ENCODE peak calls at places on chromosomes 3 and 15, in six cellular contexts. S is lower lobe of right lung; G is IMR-90; R is cardiac muscle cell; O is CD8-positive, alpha-beta T cell; W is mammary epithelial cell. P is an unnamed sample. For H3K4me1, the result is how much of the 10 kb centered on the place peaks cover.

GRCh38 chr3:159773706-159774105 is 214.9 kb upstream of the IL12A start:
- DNase-seq in S (no peak), G (no peak), R (no peak), O (no peak), W (no peak), P (no peak)

GRCh38 chr3:29185706-29186105 is 95.2 kb upstream of the RBMS3 start:
- DNase-seq in S (no peak), G (peak), R (no peak), O (no peak), W (peak), P (no peak)

GRCh38 chr3:25173610-25174009 is 254.5 kb upstream of the RARB start:
- DNase-seq in S (no peak), G (no peak), R (no peak), O (no peak), W (no peak), P (no peak)

GRCh38 chr15:90338483-90338980 is 13.6 kb upstream of the ZNF774 start:
- DNase-seq in S (no peak), G (no peak), R (no peak), O (no peak), W (no peak), P (no peak)

GRCh38 chr3:108345492-108346205 is 49.3 kb downstream of the HHLA2 start:
- DNase-seq in S (no peak), G (peak), R (no peak), O (no peak), W (no peak), P (no peak)

GRCh38 chr15:70064441-70064840 is 33.3 kb downstream of the TLE3 start:
- DNase-seq in S (peak), G (peak), R (no peak), O (no peak), W (no peak), P (no peak)

GRCh38 chr3:8970971-8971589 is 7.8 kb upstream of the RAD18 start:
- DNase-seq in S (no peak), G (peak), R (peak), O (peak), W (peak), P (peak)

GRCh38 chr15:77599899-77600298 is 32.8 kb downstream of the LINGO1 start:
- DNase-seq in S (no peak), G (peak), R (peak), O (no peak), W (no peak), P (no peak)

GRCh38 chr3:99172736-99173657 is 271.5 kb upstream of the DCBLD2 start:
- DNase-seq in S (no peak), G (peak), R (peak), O (no peak), W (peak), P (peak)

GRCh38 chr15:67107014-67107812 is 41.8 kb downstream of the SMAD3 start:
- DNase-seq in S (peak), G (peak), R (no peak), O (no peak), W (peak), P (peak)

GRCh38 chr15:82058517-82059204 is 12.8 kb upstream of the MEX3B start:
- DNase-seq in S (no peak), G (no peak), R (no peak), O (no peak), W (no peak), P (no peak)

GRCh38 chr3:129005526-129006303 is 4.6 kb downstream of the EFCC1 start:
- DNase-seq in S (peak), G (peak), R (no peak), O (no peak), W (no peak), P (no peak)

GRCh38 chr15:80523746-80524145 is 119.6 kb downstream of the ARNT2 start:
- DNase-seq in S (no peak), G (peak), R (no peak), O (no peak), W (no peak), P (no peak)

DNA sequence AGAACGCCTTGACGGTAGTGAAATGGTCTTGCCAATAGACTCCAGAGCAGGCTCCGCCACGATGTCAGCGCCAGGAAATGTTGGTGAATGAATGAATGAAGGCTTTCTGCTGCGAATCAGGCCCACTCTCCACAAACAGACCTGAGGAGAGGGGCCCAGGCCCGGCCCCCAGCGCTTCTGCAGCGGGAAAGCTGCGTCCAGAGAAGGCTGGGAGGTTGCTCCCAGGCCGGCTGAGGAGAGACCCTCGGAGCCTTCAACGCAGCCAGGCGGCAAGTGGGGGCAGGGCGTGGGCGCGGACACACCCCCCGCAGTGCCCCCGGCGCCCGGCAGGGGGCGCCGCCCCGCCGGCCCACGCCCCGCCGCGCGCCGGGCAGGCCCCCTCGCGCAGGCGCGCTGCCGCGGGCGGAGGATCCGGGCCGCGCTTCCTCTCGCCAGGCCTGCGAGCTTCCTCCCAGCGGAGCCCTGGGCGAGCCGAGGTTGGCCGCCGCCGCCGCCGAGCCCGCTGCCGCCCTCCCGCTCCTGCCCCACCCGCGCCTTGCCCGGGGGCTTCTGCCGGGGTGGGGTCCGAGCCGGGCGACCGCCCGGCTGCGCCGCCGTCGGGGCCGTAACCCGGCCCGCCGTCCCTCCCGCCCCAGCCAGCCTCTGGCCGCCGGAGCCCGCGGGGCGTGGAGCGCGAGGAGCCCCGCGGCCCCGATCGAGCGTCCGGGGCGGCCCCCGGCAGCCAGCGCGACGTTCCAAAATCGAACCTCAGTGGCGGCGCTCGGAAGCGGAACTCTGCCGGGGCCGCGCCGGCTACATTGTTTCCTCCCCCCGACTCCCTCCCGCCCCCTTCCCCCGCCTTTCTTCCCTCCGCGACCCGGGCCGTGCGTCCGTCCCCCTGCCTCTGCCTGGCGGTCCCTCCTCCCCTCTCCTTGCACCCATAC is at the start of gene CSK:
- DNase-seq in S (peak), G (peak), R (peak), O (peak), W (peak), P (peak)
- TF ChIP-seq CTCF in S (peak), G (peak), R (peak), O (peak), W (peak), P (peak)

GRCh38 chr3:172150896-172151295 is 111.5 kb downstream of the FNDC3B start:
- DNase-seq in S (no peak), G (no peak), R (no peak), O (no peak), W (no peak), P (no peak)

GRCh38 chr3:172152869-172153268 is 113.5 kb downstream of the FNDC3B start:
- DNase-seq in S (no peak), G (peak), R (no peak), O (no peak), W (no peak), P (no peak)

GRCh38 chr3:172150268-172150667 is 110.9 kb downstream of the FNDC3B start:
- DNase-seq in S (no peak), G (no peak), R (no peak), O (no peak), W (no peak), P (no peak)

GRCh38 chr3:172152294-172152649 is 112.9 kb downstream of the FNDC3B start:
- DNase-seq in S (no peak), G (no peak), R (no peak), O (no peak), W (no peak), P (no peak)

GRCh38 chr3:172151610-172152293 is 112.4 kb downstream of the FNDC3B start:
- DNase-seq in S (no peak), G (no peak), R (no peak), O (no peak), W (no peak), P (no peak)
- H3K4me1 ChIP-seq in S (half or more), G (under half), R (half or more), O (under half), W (half or more), P (under half)

GRCh38 chr15:74788042-74788715 is 6.3 kb downstream of the CSK start:
- DNase-seq in S (no peak), G (no peak), R (no peak), O (no peak), W (no peak), P (no peak)
- H3K27ac ChIP-seq in S (peak), G (no peak), R (no peak), O (peak), W (no peak), P (no peak)

GRCh38 chr3:175121225-175121624 is 262.1 kb downstream of the NAALADL2 start:
- DNase-seq in S (no peak), G (no peak), R (no peak), O (no peak), W (peak), P (no peak)
- TF ChIP-seq CTCF in S (peak), G (peak), R (peak), O (no peak), W (peak), P (peak)

GRCh38 chr3:58045084-58045483 is 36.9 kb downstream of the FLNB start:
- DNase-seq in S (no peak), G (no peak), R (no peak), O (no peak), W (no peak), P (no peak)
- H3K4me1 ChIP-seq in S (half or more), G (under half), R (under half), O (under half), W (half or more), P (under half)

DNA sequence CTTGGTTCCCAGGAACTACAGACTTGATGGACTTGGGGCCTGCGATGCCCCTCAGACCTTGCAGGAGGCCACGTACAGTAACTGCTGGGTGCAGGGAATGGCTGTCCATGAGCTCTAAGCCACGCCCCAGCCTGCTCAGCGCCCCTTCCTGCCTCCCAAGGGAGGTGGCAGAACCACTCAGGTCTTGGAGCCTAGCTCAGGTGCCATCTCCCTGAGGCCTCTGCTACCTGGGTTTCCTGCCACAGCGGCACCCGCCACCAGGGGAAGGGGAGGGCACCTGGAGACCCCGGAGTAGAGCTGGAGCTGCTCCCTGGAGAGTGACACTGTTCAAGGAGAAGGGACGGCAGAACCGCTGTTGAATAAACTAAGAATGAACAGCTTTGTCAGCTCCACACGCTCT is 77.8 kb upstream of the RPL32 start:
- DNase-seq in S (no peak), G (no peak), R (no peak), O (no peak), W (no peak), P (no peak)
- H3K27ac ChIP-seq in S (no peak), G (no peak), R (peak), O (no peak), W (no peak), P (no peak)

DNA sequence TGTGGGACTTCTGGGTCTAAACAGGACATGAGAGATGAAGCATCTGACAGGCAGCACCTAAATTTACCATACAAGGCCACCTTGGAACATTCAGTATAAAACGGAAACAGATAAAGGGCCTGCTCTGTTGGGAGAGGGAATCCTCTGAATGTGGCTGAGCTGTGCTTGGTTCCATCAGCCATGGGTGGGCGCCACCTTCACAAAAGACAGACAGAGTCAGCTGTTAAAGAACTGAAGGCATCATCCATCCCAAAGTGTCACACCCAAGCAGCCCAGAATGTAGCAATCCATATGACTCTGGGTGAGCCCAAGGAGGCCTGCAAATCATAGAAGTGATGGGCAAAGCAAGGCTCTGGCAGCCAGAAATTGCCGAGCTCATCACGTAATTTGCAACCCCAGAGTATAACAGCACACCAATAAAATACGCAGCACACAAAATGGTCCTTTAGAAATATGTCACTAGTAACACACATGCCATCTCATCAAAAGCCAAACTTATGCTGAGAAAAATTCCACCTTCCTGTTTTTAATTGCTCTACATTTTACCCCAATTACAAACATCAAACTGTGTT is 24.8 kb upstream of the RBP1 start:
- DNase-seq in S (no peak), G (no peak), R (peak), O (no peak), W (no peak), P (no peak)
- TF ChIP-seq CTCF in S (peak), G (no peak), R (peak), O (no peak), W (peak), P (peak)